ENCODE peak calls at places on chromosomes 12 and 14, in four cellular contexts. One of them, this sample, is unnamed.

GRCh38 chr12:69688496-69689427 is 10.3 kb downstream of the BEST3 start:
- DNase-seq in thyroid gland: no peak
- DNase-seq in Peyer's patch: peak; percentile 69
- DNase-seq in body of pancreas: peak; percentile 29
- DNase-seq in this sample: peak; percentile 53

GRCh38 chr14:35985504-35986218 is 159.5 kb downstream of the BRMS1L start:
- DNase-seq in thyroid gland: no peak
- DNase-seq in body of pancreas: no peak
- DNase-seq in Peyer's patch: no peak
- DNase-seq in this sample: no peak

GRCh38 chr12:122064034-122064777 is 14.3 kb upstream of the MLXIP start:
- DNase-seq in body of pancreas: peak; percentile 99
- DNase-seq in Peyer's patch: peak; percentile 78
- DNase-seq in thyroid gland: peak; percentile 72
- DNase-seq in this sample: peak; percentile 65

GRCh38 chr12:51678086-51678724 is 87.2 kb downstream of the SCN8A start:
- DNase-seq in Peyer's patch: no peak
- DNase-seq in thyroid gland: no peak
- DNase-seq in body of pancreas: peak; percentile 71
- DNase-seq in this sample: peak; percentile 30

GRCh38 chr12:27899151-27899661 is 73.3 kb downstream of the PTHLH start:
- DNase-seq in thyroid gland: no peak
- DNase-seq in Peyer's patch: no peak
- DNase-seq in body of pancreas: no peak
- DNase-seq in this sample: peak; percentile 73

GRCh38 chr12:100576311-100577036 is 3.0 kb downstream of the GAS2L3 start:
- DNase-seq in Peyer's patch: no peak
- DNase-seq in body of pancreas: no peak
- DNase-seq in thyroid gland: no peak
- DNase-seq in this sample: no peak

GRCh38 chr12:65876898-65877721 is 52.8 kb downstream of the HMGA2 start:
- DNase-seq in thyroid gland: no peak
- DNase-seq in body of pancreas: peak; percentile 32
- DNase-seq in Peyer's patch: no peak
- DNase-seq in this sample: no peak

GRCh38 chr14:33776871-33777270 is 174.0 kb downstream of the EGLN3 start:
- DNase-seq in Peyer's patch: no peak
- DNase-seq in thyroid gland: no peak
- DNase-seq in body of pancreas: no peak
- DNase-seq in this sample: no peak

GRCh38 chr12:45130881-45131281 is 80.0 kb upstream of the DBX2 start:
- DNase-seq in thyroid gland: peak; percentile 35
- DNase-seq in Peyer's patch: no peak
- DNase-seq in body of pancreas: peak; percentile 16
- DNase-seq in this sample: peak; percentile 15
- TF ChIP-seq CTCF in thyroid gland: peak; percentile 5
- TF ChIP-seq CTCF in Peyer's patch: peak; percentile 58
- TF ChIP-seq CTCF in body of pancreas: peak; percentile 44
- TF ChIP-seq CTCF in this sample: peak; percentile 70

DNA sequence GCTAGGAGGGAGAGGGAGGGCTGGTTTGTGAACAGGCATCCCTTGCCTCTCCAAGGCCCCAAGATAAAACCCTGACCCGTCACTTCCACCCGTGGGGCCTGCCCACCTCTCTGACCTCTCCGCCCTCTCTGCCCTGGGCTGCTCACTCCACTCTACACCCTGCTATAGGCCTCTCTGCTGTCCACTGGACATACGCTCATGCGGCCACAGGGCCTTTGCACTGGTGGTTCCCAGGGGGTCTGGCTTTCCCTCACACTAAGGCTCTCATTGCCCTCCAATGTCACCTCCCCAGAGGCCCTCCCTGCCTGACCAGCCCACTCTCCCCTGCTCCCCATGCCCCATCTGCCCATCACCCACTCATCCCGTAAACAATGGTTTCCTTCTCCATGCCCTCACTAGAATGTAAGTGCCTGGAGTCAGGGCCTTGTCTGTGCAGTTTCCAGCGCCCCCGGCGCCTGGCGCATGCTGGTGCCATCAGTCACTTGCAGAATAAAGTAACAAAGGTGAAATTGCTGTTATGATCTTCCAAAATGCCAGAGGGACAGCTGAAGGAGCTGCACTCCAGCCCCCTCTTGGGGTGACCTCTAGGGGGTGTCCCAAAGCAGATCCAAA is 73.6 kb downstream of the RFLNA start:
- DNase-seq in thyroid gland: no peak
- DNase-seq in Peyer's patch: no peak
- DNase-seq in body of pancreas: no peak
- DNase-seq in this sample: no peak
- TF ChIP-seq CTCF in thyroid gland: no peak
- TF ChIP-seq CTCF in Peyer's patch: no peak
- TF ChIP-seq CTCF in body of pancreas: no peak
- TF ChIP-seq CTCF in this sample: peak; percentile 6

DNA sequence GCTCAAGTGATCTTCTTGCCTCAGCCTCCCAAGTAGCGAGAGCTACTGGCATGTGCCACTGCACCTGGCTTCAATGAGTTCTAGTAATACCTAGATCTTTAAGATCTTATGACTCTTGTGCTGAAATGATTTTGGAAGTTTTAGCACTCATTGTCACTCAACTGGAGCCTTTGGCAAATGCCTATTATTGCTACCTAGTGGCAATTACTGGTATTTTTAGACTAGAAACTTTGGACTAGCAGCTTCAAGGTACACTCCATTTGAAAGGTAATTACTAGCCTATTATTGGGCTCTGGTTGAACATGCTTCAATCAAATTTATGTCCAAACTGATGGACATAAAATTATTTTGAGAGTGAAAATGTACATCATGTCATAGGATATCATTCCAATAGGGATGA is 80.7 kb upstream of the MUCL1 start:
- DNase-seq in thyroid gland: peak; percentile 4
- DNase-seq in body of pancreas: no peak
- DNase-seq in Peyer's patch: no peak
- DNase-seq in this sample: no peak
- TF ChIP-seq CTCF in thyroid gland: no peak
- TF ChIP-seq CTCF in body of pancreas: no peak
- TF ChIP-seq CTCF in Peyer's patch: no peak
- TF ChIP-seq CTCF in this sample: no peak

GRCh38 chr12:6567824-6568617 is at the start of gene NOP2:
- DNase-seq in body of pancreas: peak; percentile 92
- DNase-seq in Peyer's patch: peak; percentile 95
- DNase-seq in thyroid gland: peak; percentile 92
- DNase-seq in this sample: peak; percentile 66
- TF ChIP-seq CTCF in body of pancreas: no peak
- TF ChIP-seq CTCF in Peyer's patch: no peak
- TF ChIP-seq CTCF in thyroid gland: no peak
- TF ChIP-seq CTCF in this sample: no peak

This sample was measured in AG09319.